ENCODE peak calls at places on chromosome 7, in eight cellular contexts. Z is germinal center; B is EH; O is CD4-positive, alpha-beta memory T cell; I is stimulated activated CD4-positive, alpha-beta T cell treated with anti-CD3 and anti-CD28 coated beads, Interleukin-1b, Interleukin-23, amount 100 ng/mL, for 4 hours; H is AG04449; A is GM23248; U is astrocyte. R is an unnamed sample.

GRCh38 chr7:92944633-92945032 is 108.3 kb upstream of the CDK6 start:
- DNase-seq in Z (no peak), B (no peak), O (no peak), I (no peak), H (no peak), A (peak; percentile 55), U (no peak), R (no peak)

GRCh38 chr7:43584200-43584586 is 1.3 kb downstream of the STK17A start:
- DNase-seq in Z (peak; percentile 10), B (peak; percentile 81), O (no peak), I (no peak), H (no peak), A (peak; percentile 88), U (peak; percentile 71), R (no peak)

GRCh38 chr7:129375221-129375938 is 58.9 kb upstream of the STRIP2 start:
- DNase-seq in Z (no peak), B (no peak), O (no peak), I (no peak), H (no peak), A (no peak), U (no peak), R (no peak)

GRCh38 chr7:105713488-105714465 is 132.5 kb upstream of the EFCAB10 start:
- DNase-seq in Z (no peak), B (peak; percentile 78), O (no peak), I (no peak), H (peak; percentile 36), A (peak; percentile 59), U (no peak), R (no peak)

GRCh38 chr7:1872191-1873069 is 202.4 kb downstream of the ELFN1 start:
- DNase-seq in Z (no peak), B (no peak), O (no peak), I (no peak), H (no peak), A (no peak), U (no peak), R (no peak)

GRCh38 chr7:40008218-40008815 is 58.3 kb downstream of the CDK13 start:
- DNase-seq in Z (no peak), B (peak; percentile 75), O (no peak), I (no peak), H (no peak), A (peak; percentile 88), U (peak; percentile 79), R (no peak)

GRCh38 chr7:130141161-130141857 is 63.9 kb downstream of the TMEM209 start:
- DNase-seq in Z (peak; percentile 68), B (peak; percentile 62), O (peak; percentile 47), I (no peak), H (no peak), A (peak; percentile 78), U (peak; percentile 73), R (peak; percentile 45)

GRCh38 chr7:132393789-132394261 is 182.4 kb downstream of the PLXNA4 start:
- DNase-seq in Z (no peak), B (no peak), O (no peak), I (no peak), H (no peak), A (peak; percentile 56), U (peak; percentile 47), R (no peak)

GRCh38 chr7:139902436-139903102 is 73.5 kb downstream of the TBXAS1 start:
- DNase-seq in Z (no peak), B (no peak), O (no peak), I (no peak), H (no peak), A (no peak), U (no peak), R (no peak)

GRCh38 chr7:120442838-120443237 is 169.9 kb downstream of the KCND2 start:
- DNase-seq in Z (no peak), B (no peak), O (no peak), I (no peak), H (no peak), A (no peak), U (no peak), R (no peak)

GRCh38 chr7:157423886-157424565 is 87.2 kb downstream of the DNAJB6 start:
- DNase-seq in Z (no peak), B (no peak), O (no peak), I (no peak), H (no peak), A (no peak), U (no peak), R (no peak)

GRCh38 chr7:66741-67140 is 125.6 kb upstream of the FAM20C start:
- DNase-seq in Z (no peak), B (no peak), O (no peak), I (no peak), H (no peak), A (no peak), U (no peak), R (no peak)

GRCh38 chr7:55476852-55477780 is 95.2 kb downstream of the VOPP1 start:
- DNase-seq in Z (no peak), B (no peak), O (no peak), I (no peak), H (no peak), A (no peak), U (no peak), R (no peak)

GRCh38 chr7:153682628-153683027 is 369.6 kb upstream of the DPP6 start:
- DNase-seq in Z (no peak), B (no peak), O (no peak), I (no peak), H (no peak), A (no peak), U (no peak), R (no peak)

GRCh38 chr7:38330861-38331709 is 57.6 kb upstream of the TARP start:
- DNase-seq in Z (no peak), B (no peak), O (no peak), I (no peak), H (no peak), A (no peak), U (no peak), R (no peak)

GRCh38 chr7:94832051-94832450 is 75.3 kb upstream of the PPP1R9A start:
- DNase-seq in Z (no peak), B (no peak), O (no peak), I (no peak), H (no peak), A (no peak), U (peak; percentile 10), R (no peak)

GRCh38 chr7:18212788-18213187 is 185.1 kb upstream of the PRPS1L1 start:
- DNase-seq in Z (no peak), B (peak; percentile 47), O (no peak), I (no peak), H (no peak), A (peak; percentile 68), U (peak; percentile 44), R (no peak)

GRCh38 chr7:50661345-50662058 is 96.3 kb upstream of the DDC start:
- DNase-seq in Z (no peak), B (peak; percentile 50), O (no peak), I (no peak), H (no peak), A (no peak), U (no peak), R (no peak)

GRCh38 chr7:85041599-85042216 is 145.1 kb downstream of the SEMA3D start:
- DNase-seq in Z (peak; percentile 5), B (peak; percentile 75), O (no peak), I (no peak), H (no peak), A (peak; percentile 74), U (peak; percentile 41), R (peak; percentile 60)

GRCh38 chr7:51160411-51160810 is 156.2 kb downstream of the COBL start:
- DNase-seq in Z (no peak), B (no peak), O (no peak), I (no peak), H (no peak), A (no peak), U (no peak), R (no peak)

GRCh38 chr7:68444956-68445355 is 1153.3 kb upstream of the AUTS2 start:
- DNase-seq in Z (no peak), B (no peak), O (no peak), I (no peak), H (no peak), A (no peak), U (no peak), R (no peak)

GRCh38 chr7:41890631-41891265 is 187.9 kb upstream of the INHBA start:
- DNase-seq in Z (no peak), B (no peak), O (no peak), I (no peak), H (no peak), A (peak; percentile 26), U (no peak), R (no peak)

GRCh38 chr7:115328018-115328417 is 406.1 kb downstream of the MDFIC start:
- DNase-seq in Z (no peak), B (no peak), O (no peak), I (no peak), H (no peak), A (no peak), U (peak; percentile 16), R (no peak)

GRCh38 chr7:98166668-98166970 is 44.6 kb upstream of the BHLHA15 start:
- DNase-seq in Z (no peak), B (no peak), O (no peak), I (no peak), H (no peak), A (no peak), U (no peak), R (no peak)

GRCh38 chr7:85068796-85069195 is 118.1 kb downstream of the SEMA3D start:
- DNase-seq in Z (no peak), B (peak; percentile 67), O (no peak), I (no peak), H (peak; percentile 37), A (peak; percentile 84), U (peak; percentile 83), R (no peak)

GRCh38 chr7:22597845-22598244 is 97.9 kb upstream of the STEAP1B start:
- DNase-seq in Z (no peak), B (peak; percentile 89), O (no peak), I (no peak), H (no peak), A (peak; percentile 88), U (peak; percentile 69), R (no peak)

GRCh38 chr7:1248459-1249131 is 15.9 kb downstream of the UNCX start:
- DNase-seq in Z (no peak), B (no peak), O (no peak), I (no peak), H (no peak), A (no peak), U (no peak), R (no peak)

R was measured in NCI-H2107.